ENCODE peak calls at places on chromosomes 3 and 15, in seven cellular contexts. X is IMR-90, L is psoas muscle, A is transverse colon, Z is progenitor cell of endocrine pancreas, I is astrocyte of the spinal cord, O is Peyer's patch. T is an unnamed sample.
A peak's percentile ranks its signal among the peaks of the same experiment; 100 is the strongest.

GRCh38 chr3:111616417-111617105 is 21.4 kb upstream of the ZBED2 start:
- DNase-seq in X (peak; percentile 18), L (no peak), A (peak; percentile 13), Z (no peak), I (no peak), O (peak; percentile 74), T (no peak)

GRCh38 chr15:48462688-48463087 is 131.5 kb downstream of the DUT start:
- DNase-seq in X (peak; percentile 80), L (no peak), A (no peak), Z (no peak), I (no peak), O (no peak), T (no peak)

GRCh38 chr3:24157106-24157505 is 212.0 kb downstream of the NR1D2 start:
- DNase-seq in X (no peak), L (no peak), A (no peak), Z (no peak), I (no peak), O (no peak), T (no peak)

GRCh38 chr3:184260571-184261269 is 633 bp downstream of the CAMK2N2 start:
- DNase-seq in X (no peak), L (no peak), A (no peak), Z (no peak), I (no peak), O (no peak), T (no peak)

GRCh38 chr15:36755341-36755740 is 175.9 kb downstream of the CDIN1 start:
- DNase-seq in X (no peak), L (no peak), A (no peak), Z (no peak), I (no peak), O (no peak), T (no peak)

GRCh38 chr3:107985496-107985895 is 105.3 kb downstream of the CD47 start:
- DNase-seq in X (no peak), L (no peak), A (no peak), Z (no peak), I (no peak), O (no peak), T (no peak)

GRCh38 chr15:52795464-52796227 is 5.5 kb upstream of the ONECUT1 start:
- DNase-seq in X (no peak), L (no peak), A (no peak), Z (no peak), I (no peak), O (no peak), T (no peak)

GRCh38 chr15:92810418-92811138 is 89.5 kb upstream of the CHD2 start:
- DNase-seq in X (peak; percentile 78), L (peak; percentile 74), A (peak; percentile 76), Z (no peak), I (peak; percentile 83), O (peak; percentile 79), T (peak; percentile 51)

GRCh38 chr3:134640872-134641470 is 9.9 kb downstream of the KY start:
- DNase-seq in X (peak; percentile 49), L (no peak), A (no peak), Z (no peak), I (peak; percentile 35), O (no peak), T (peak; percentile 38)

GRCh38 chr15:88994286-88994685 is 81.1 kb upstream of the MFGE8 start:
- DNase-seq in X (no peak), L (no peak), A (no peak), Z (no peak), I (no peak), O (no peak), T (no peak)

GRCh38 chr3:25033407-25034029 is 394.5 kb upstream of the RARB start:
- DNase-seq in X (peak; percentile 6), L (no peak), A (peak; percentile 11), Z (peak; percentile 9), I (no peak), O (no peak), T (peak; percentile 64)

GRCh38 chr15:85383470-85384148 is 3.2 kb downstream of the AKAP13 start:
- DNase-seq in X (no peak), L (no peak), A (no peak), Z (no peak), I (no peak), O (no peak), T (no peak)

GRCh38 chr3:53123953-53124352 is 6.3 kb downstream of the RFT1 start:
- DNase-seq in X (no peak), L (no peak), A (no peak), Z (no peak), I (no peak), O (no peak), T (no peak)

GRCh38 chr3:134576426-134576825 is 74.4 kb downstream of the KY start:
- DNase-seq in X (no peak), L (no peak), A (no peak), Z (no peak), I (no peak), O (no peak), T (peak; percentile 64)

GRCh38 chr3:157502916-157503620 is at the start of gene VEPH1:
- DNase-seq in X (peak; percentile 85), L (no peak), A (peak; percentile 10), Z (no peak), I (peak; percentile 75), O (no peak), T (peak; percentile 9)

GRCh38 chr3:150238043-150238802 is 169.9 kb upstream of the TSC22D2 start:
- DNase-seq in X (no peak), L (no peak), A (no peak), Z (no peak), I (no peak), O (no peak), T (no peak)

GRCh38 chr3:185813691-185814215 is 11.1 kb downstream of the IGF2BP2 start:
- DNase-seq in X (peak; percentile 86), L (no peak), A (no peak), Z (no peak), I (peak; percentile 68), O (no peak), T (no peak)

GRCh38 chr3:56921573-56922571 is 120.1 kb upstream of the ARHGEF3 start:
- DNase-seq in X (peak; percentile 71), L (no peak), A (no peak), Z (no peak), I (peak; percentile 9), O (no peak), T (no peak)

GRCh38 chr3:123163146-123163545 is 38.6 kb upstream of the SEC22A start:
- DNase-seq in X (no peak), L (no peak), A (no peak), Z (no peak), I (no peak), O (no peak), T (no peak)

GRCh38 chr3:150868282-150868681 is 37.0 kb downstream of the MINDY4B start:
- DNase-seq in X (no peak), L (no peak), A (no peak), Z (no peak), I (no peak), O (no peak), T (no peak)

GRCh38 chr3:113241292-113242033 is 30.1 kb downstream of the BOC start:
- DNase-seq in X (peak; percentile 22), L (no peak), A (no peak), Z (no peak), I (peak; percentile 73), O (no peak), T (no peak)

GRCh38 chr3:82133070-82133606 is 371.7 kb upstream of the GBE1 start:
- DNase-seq in X (peak; percentile 63), L (peak; percentile 70), A (peak; percentile 48), Z (peak; percentile 14), I (peak; percentile 68), O (peak; percentile 74), T (peak; percentile 57)
- TF ChIP-seq CTCF in X (peak; percentile 68), L (peak; percentile 87), A (peak; percentile 63), Z (peak; percentile 85), I (peak; percentile 89), O (peak; percentile 74), T (peak; percentile 81)

DNA sequence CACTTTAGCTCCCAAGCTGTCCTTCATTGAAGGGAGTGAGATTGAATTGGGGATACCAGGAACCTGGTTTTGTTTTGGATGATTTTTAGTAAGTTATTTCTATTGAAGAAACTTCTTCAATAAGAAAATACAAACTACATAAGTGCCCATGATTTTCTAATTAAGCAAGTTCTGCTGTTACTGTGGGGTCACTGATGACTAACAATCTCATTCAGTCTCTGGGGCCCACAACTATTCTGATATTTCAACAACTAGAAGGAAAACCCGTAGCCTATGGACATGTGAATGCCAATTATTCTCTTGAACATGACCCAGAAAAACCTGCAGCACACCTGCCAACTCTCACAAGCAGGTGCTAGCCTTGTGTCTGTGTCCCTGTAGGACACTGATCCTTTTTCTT is 184.6 kb downstream of the DCLK3 start:
- DNase-seq in X (no peak), L (no peak), A (no peak), Z (no peak), I (no peak), O (no peak), T (no peak)
- TF ChIP-seq CTCF in X (no peak), L (no peak), A (no peak), Z (no peak), I (no peak), O (no peak), T (no peak)

GRCh38 chr3:195095035-195095703 is 175.8 kb downstream of the XXYLT1 start:
- DNase-seq in X (no peak), L (peak; percentile 38), A (peak; percentile 49), Z (no peak), I (no peak), O (peak; percentile 88), T (no peak)

GRCh38 chr3:195095704-195096036 is 175.3 kb downstream of the XXYLT1 start:
- DNase-seq in X (peak; percentile 52), L (peak; percentile 30), A (no peak), Z (no peak), I (peak; percentile 32), O (no peak), T (no peak)

GRCh38 chr3:195096484-195097330 is 174.3 kb downstream of the XXYLT1 start:
- DNase-seq in X (no peak), L (no peak), A (no peak), Z (no peak), I (no peak), O (no peak), T (no peak)

GRCh38 chr3:195097331-195098255 is 173.4 kb downstream of the XXYLT1 start:
- DNase-seq in X (peak; percentile 19), L (no peak), A (no peak), Z (no peak), I (no peak), O (no peak), T (no peak)

DNA sequence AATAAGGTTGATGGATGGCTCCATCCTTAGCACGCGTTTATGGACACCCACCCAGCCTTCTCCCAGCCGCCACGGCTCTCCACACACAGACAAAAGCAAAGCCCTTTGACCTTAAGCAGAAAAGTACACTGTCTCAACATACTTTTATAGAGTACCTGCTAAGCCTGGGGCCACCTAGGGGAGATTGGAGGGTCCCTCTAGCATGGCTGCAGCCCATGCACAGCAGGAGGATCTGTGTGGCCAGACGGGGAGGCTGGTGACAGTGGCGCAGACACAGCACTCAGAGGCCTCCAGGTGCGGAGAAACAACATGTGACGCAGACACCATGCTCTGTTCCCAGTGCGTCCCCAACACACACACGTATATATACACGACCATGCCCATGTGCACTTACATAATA is 174.9 kb downstream of the XXYLT1 start:
- DNase-seq in X (no peak), L (peak; percentile 23), A (no peak), Z (no peak), I (no peak), O (no peak), T (no peak)
- TF ChIP-seq CTCF in X (no peak), L (no peak), A (no peak), Z (no peak), I (no peak), O (no peak), T (no peak)

DNA sequence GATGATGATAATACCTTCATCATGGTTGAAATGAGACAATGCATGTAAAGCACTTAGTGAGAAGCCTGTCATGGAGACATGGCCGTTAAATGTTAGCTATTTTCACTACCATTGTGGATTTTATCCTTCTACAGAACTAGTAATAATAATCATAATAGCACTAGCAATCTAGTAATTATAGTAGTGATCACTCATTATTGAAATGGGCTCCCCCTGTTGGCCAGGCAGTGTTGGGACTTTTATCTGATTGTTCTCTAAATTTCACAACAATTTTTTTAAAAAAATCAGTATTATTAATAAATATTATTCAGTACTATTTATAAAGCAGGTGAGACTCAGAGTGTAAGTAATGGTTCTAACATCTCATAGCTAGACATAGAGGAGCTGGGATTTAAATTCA is 396.3 kb downstream of the IL5RA start:
- DNase-seq in X (no peak), L (no peak), A (no peak), Z (no peak), I (no peak), O (no peak), T (peak; percentile 12)
- TF ChIP-seq CTCF in X (peak; percentile 38), L (no peak), A (no peak), Z (peak; percentile 38), I (no peak), O (peak; percentile 26), T (peak; percentile 8)